ENCODE peak calls at places on chromosome 10, in seven cellular contexts. One of them, this sample, is unnamed.

GRCh38 chr10:115947104-115947503 is 325.9 kb downstream of the GFRA1 start:
- DNase-seq in left ventricle myocardium inferior: no peak
- DNase-seq in cardiac muscle cell: peak; percentile 47
- DNase-seq in neural progenitor cell: no peak
- DNase-seq in heart left ventricle: no peak
- DNase-seq in IMR-90: peak; percentile 58
- DNase-seq in GM23248: peak; percentile 55
- DNase-seq in this sample: no peak

GRCh38 chr10:126842836-126843235 is 62.4 kb upstream of the DOCK1 start:
- DNase-seq in heart left ventricle: no peak
- DNase-seq in neural progenitor cell: no peak
- DNase-seq in IMR-90: no peak
- DNase-seq in cardiac muscle cell: no peak
- DNase-seq in left ventricle myocardium inferior: no peak
- DNase-seq in GM23248: no peak
- DNase-seq in this sample: no peak

GRCh38 chr10:110556993-110557601 is 10.4 kb upstream of the SMC3 start:
- DNase-seq in GM23248: peak; percentile 83
- DNase-seq in neural progenitor cell: peak; percentile 73
- DNase-seq in heart left ventricle: no peak
- DNase-seq in left ventricle myocardium inferior: no peak
- DNase-seq in IMR-90: peak; percentile 62
- DNase-seq in cardiac muscle cell: peak; percentile 73
- DNase-seq in this sample: peak; percentile 83

GRCh38 chr10:126133906-126134703 is 237.7 kb downstream of the FANK1 start:
- DNase-seq in neural progenitor cell: no peak
- DNase-seq in IMR-90: peak; percentile 93
- DNase-seq in heart left ventricle: no peak
- DNase-seq in left ventricle myocardium inferior: no peak
- DNase-seq in cardiac muscle cell: peak; percentile 75
- DNase-seq in GM23248: peak; percentile 84
- DNase-seq in this sample: no peak

GRCh38 chr10:108601856-108602255 is 1321.5 kb downstream of the XPNPEP1 start:
- DNase-seq in IMR-90: no peak
- DNase-seq in cardiac muscle cell: no peak
- DNase-seq in GM23248: peak; percentile 60
- DNase-seq in heart left ventricle: no peak
- DNase-seq in neural progenitor cell: no peak
- DNase-seq in left ventricle myocardium inferior: no peak
- DNase-seq in this sample: peak; percentile 37

GRCh38 chr10:1448252-1448901 is 288.9 kb downstream of the ADARB2 start:
- DNase-seq in GM23248: no peak
- DNase-seq in IMR-90: no peak
- DNase-seq in left ventricle myocardium inferior: no peak
- DNase-seq in neural progenitor cell: no peak
- DNase-seq in cardiac muscle cell: no peak
- DNase-seq in heart left ventricle: no peak
- DNase-seq in this sample: no peak

GRCh38 chr10:25813511-25813910 is 120.5 kb upstream of the MYO3A start:
- DNase-seq in IMR-90: no peak
- DNase-seq in cardiac muscle cell: no peak
- DNase-seq in neural progenitor cell: no peak
- DNase-seq in GM23248: no peak
- DNase-seq in heart left ventricle: no peak
- DNase-seq in left ventricle myocardium inferior: no peak
- DNase-seq in this sample: no peak

GRCh38 chr10:123655763-123656162 is 10.4 kb upstream of the GPR26 start:
- DNase-seq in GM23248: peak; percentile 38
- DNase-seq in cardiac muscle cell: no peak
- DNase-seq in heart left ventricle: no peak
- DNase-seq in IMR-90: no peak
- DNase-seq in left ventricle myocardium inferior: no peak
- DNase-seq in neural progenitor cell: peak; percentile 40
- DNase-seq in this sample: no peak

GRCh38 chr10:71585579-71586092 is 133.9 kb downstream of the C10orf105 start:
- DNase-seq in GM23248: no peak
- DNase-seq in left ventricle myocardium inferior: no peak
- DNase-seq in cardiac muscle cell: peak; percentile 18
- DNase-seq in heart left ventricle: no peak
- DNase-seq in neural progenitor cell: no peak
- DNase-seq in IMR-90: no peak
- DNase-seq in this sample: peak; percentile 45

GRCh38 chr10:3780056-3780765 is 4.8 kb downstream of the KLF6 start:
- DNase-seq in left ventricle myocardium inferior: no peak
- DNase-seq in neural progenitor cell: no peak
- DNase-seq in GM23248: peak; percentile 83
- DNase-seq in cardiac muscle cell: peak; percentile 61
- DNase-seq in heart left ventricle: no peak
- DNase-seq in IMR-90: peak; percentile 71
- DNase-seq in this sample: no peak

GRCh38 chr10:8086315-8086714 is 31.8 kb downstream of the GATA3 start:
- DNase-seq in neural progenitor cell: peak; percentile 44
- DNase-seq in heart left ventricle: no peak
- DNase-seq in cardiac muscle cell: no peak
- DNase-seq in left ventricle myocardium inferior: no peak
- DNase-seq in IMR-90: no peak
- DNase-seq in GM23248: no peak
- DNase-seq in this sample: no peak

GRCh38 chr10:35781643-35782035 is 139.5 kb upstream of the FZD8 start:
- DNase-seq in left ventricle myocardium inferior: no peak
- DNase-seq in heart left ventricle: no peak
- DNase-seq in GM23248: peak; percentile 10
- DNase-seq in cardiac muscle cell: peak; percentile 25
- DNase-seq in IMR-90: no peak
- DNase-seq in neural progenitor cell: peak; percentile 46
- DNase-seq in this sample: peak; percentile 55

GRCh38 chr10:22278441-22278782 is 37.8 kb upstream of the COMMD3 start:
- DNase-seq in left ventricle myocardium inferior: no peak
- DNase-seq in heart left ventricle: no peak
- DNase-seq in IMR-90: no peak
- DNase-seq in neural progenitor cell: no peak
- DNase-seq in GM23248: no peak
- DNase-seq in cardiac muscle cell: no peak
- DNase-seq in this sample: no peak

GRCh38 chr10:99530108-99531025 is 2.4 kb upstream of the NKX2-3 start:
- DNase-seq in GM23248: no peak
- DNase-seq in cardiac muscle cell: no peak
- DNase-seq in left ventricle myocardium inferior: no peak
- DNase-seq in neural progenitor cell: peak; percentile 57
- DNase-seq in IMR-90: no peak
- DNase-seq in heart left ventricle: no peak
- DNase-seq in this sample: no peak

GRCh38 chr10:126294451-126294850 is 93.8 kb downstream of the ADAM12 start:
- DNase-seq in cardiac muscle cell: no peak
- DNase-seq in IMR-90: no peak
- DNase-seq in heart left ventricle: no peak
- DNase-seq in neural progenitor cell: no peak
- DNase-seq in left ventricle myocardium inferior: no peak
- DNase-seq in GM23248: no peak
- DNase-seq in this sample: no peak

GRCh38 chr10:26211781-26212444 is 4.7 kb upstream of the GAD2 start:
- DNase-seq in neural progenitor cell: peak; percentile 61
- DNase-seq in cardiac muscle cell: no peak
- DNase-seq in IMR-90: no peak
- DNase-seq in left ventricle myocardium inferior: no peak
- DNase-seq in heart left ventricle: no peak
- DNase-seq in GM23248: no peak
- DNase-seq in this sample: no peak

GRCh38 chr10:25023278-25023677 is 6.9 kb downstream of the THNSL1 start:
- DNase-seq in heart left ventricle: no peak
- DNase-seq in IMR-90: no peak
- DNase-seq in cardiac muscle cell: peak; percentile 8
- DNase-seq in GM23248: no peak
- DNase-seq in left ventricle myocardium inferior: no peak
- DNase-seq in neural progenitor cell: no peak
- DNase-seq in this sample: no peak

GRCh38 chr10:98848361-98848760 is 387.3 kb downstream of the HPSE2 start:
- DNase-seq in neural progenitor cell: no peak
- DNase-seq in GM23248: no peak
- DNase-seq in cardiac muscle cell: no peak
- DNase-seq in heart left ventricle: no peak
- DNase-seq in IMR-90: no peak
- DNase-seq in left ventricle myocardium inferior: no peak
- DNase-seq in this sample: no peak

GRCh38 chr10:21100190-21100589 is 203.1 kb upstream of the NEBL start:
- DNase-seq in GM23248: no peak
- DNase-seq in cardiac muscle cell: peak; percentile 58
- DNase-seq in neural progenitor cell: peak; percentile 62
- DNase-seq in IMR-90: no peak
- DNase-seq in heart left ventricle: no peak
- DNase-seq in left ventricle myocardium inferior: no peak
- DNase-seq in this sample: no peak

GRCh38 chr10:391304-391703 is 256.0 kb downstream of the ZMYND11 start:
- DNase-seq in cardiac muscle cell: no peak
- DNase-seq in left ventricle myocardium inferior: no peak
- DNase-seq in heart left ventricle: no peak
- DNase-seq in IMR-90: no peak
- DNase-seq in neural progenitor cell: no peak
- DNase-seq in GM23248: peak; percentile 27
- DNase-seq in this sample: no peak

GRCh38 chr10:28241766-28242399 is 61.0 kb downstream of the MPP7 start:
- DNase-seq in cardiac muscle cell: peak; percentile 68
- DNase-seq in left ventricle myocardium inferior: no peak
- DNase-seq in GM23248: peak; percentile 64
- DNase-seq in IMR-90: peak; percentile 70
- DNase-seq in heart left ventricle: no peak
- DNase-seq in neural progenitor cell: peak; percentile 64
- DNase-seq in this sample: peak; percentile 66

GRCh38 chr10:22620140-22620857 is 94.1 kb downstream of the PIP4K2A start:
- DNase-seq in IMR-90: peak; percentile 95
- DNase-seq in GM23248: peak; percentile 98
- DNase-seq in left ventricle myocardium inferior: peak; percentile 78
- DNase-seq in neural progenitor cell: no peak
- DNase-seq in heart left ventricle: peak; percentile 58
- DNase-seq in cardiac muscle cell: peak; percentile 96
- DNase-seq in this sample: peak; percentile 86

GRCh38 chr10:22437620-22438588 is 92.6 kb downstream of the SPAG6 start:
- DNase-seq in heart left ventricle: no peak
- DNase-seq in left ventricle myocardium inferior: no peak
- DNase-seq in IMR-90: peak; percentile 19
- DNase-seq in cardiac muscle cell: peak; percentile 45
- DNase-seq in GM23248: peak; percentile 63
- DNase-seq in neural progenitor cell: peak; percentile 23
- DNase-seq in this sample: no peak

GRCh38 chr10:113017375-113017774 is 67.3 kb downstream of the TCF7L2 start:
- DNase-seq in GM23248: no peak
- DNase-seq in IMR-90: no peak
- DNase-seq in heart left ventricle: no peak
- DNase-seq in neural progenitor cell: no peak
- DNase-seq in cardiac muscle cell: no peak
- DNase-seq in left ventricle myocardium inferior: no peak
- DNase-seq in this sample: no peak

GRCh38 chr10:113020425-113020753 is 70.3 kb downstream of the TCF7L2 start:
- DNase-seq in neural progenitor cell: no peak
- DNase-seq in cardiac muscle cell: no peak
- DNase-seq in heart left ventricle: no peak
- DNase-seq in IMR-90: no peak
- DNase-seq in left ventricle myocardium inferior: no peak
- DNase-seq in GM23248: no peak
- DNase-seq in this sample: no peak

GRCh38 chr10:113019096-113019495 is 69.0 kb downstream of the TCF7L2 start:
- DNase-seq in GM23248: no peak
- DNase-seq in IMR-90: no peak
- DNase-seq in heart left ventricle: no peak
- DNase-seq in cardiac muscle cell: no peak
- DNase-seq in neural progenitor cell: peak; percentile 60
- DNase-seq in left ventricle myocardium inferior: no peak
- DNase-seq in this sample: no peak

GRCh38 chr10:113019692-113020424 is 69.8 kb downstream of the TCF7L2 start:
- DNase-seq in heart left ventricle: no peak
- DNase-seq in IMR-90: no peak
- DNase-seq in cardiac muscle cell: no peak
- DNase-seq in GM23248: no peak
- DNase-seq in left ventricle myocardium inferior: no peak
- DNase-seq in neural progenitor cell: peak; percentile 85
- DNase-seq in this sample: no peak

GRCh38 chr10:113018034-113018433 is 68.0 kb downstream of the TCF7L2 start:
- DNase-seq in IMR-90: no peak
- DNase-seq in neural progenitor cell: no peak
- DNase-seq in cardiac muscle cell: no peak
- DNase-seq in left ventricle myocardium inferior: no peak
- DNase-seq in GM23248: no peak
- DNase-seq in heart left ventricle: no peak
- DNase-seq in this sample: no peak
- H3K4me1 ChIP-seq in IMR-90: peaks cover 12% of the 10 kb centered on the region
- H3K4me1 ChIP-seq in neural progenitor cell: peaks cover 45% of the 10 kb centered on the region
- H3K4me1 ChIP-seq in cardiac muscle cell: peaks cover 34% of the 10 kb centered on the region
- H3K4me1 ChIP-seq in left ventricle myocardium inferior: peaks cover 77% of the 10 kb centered on the region
- H3K4me1 ChIP-seq in GM23248: peaks cover 13% of the 10 kb centered on the region
- H3K4me1 ChIP-seq in heart left ventricle: peaks cover 30% of the 10 kb centered on the region
- H3K4me1 ChIP-seq in this sample: peaks cover 25% of the 10 kb centered on the region

GRCh38 chr10:119653209-119653608 is 2.0 kb downstream of the BAG3 start:
- DNase-seq in neural progenitor cell: no peak
- DNase-seq in cardiac muscle cell: no peak
- DNase-seq in GM23248: no peak
- DNase-seq in left ventricle myocardium inferior: no peak
- DNase-seq in IMR-90: peak; percentile 30
- DNase-seq in heart left ventricle: no peak
- DNase-seq in this sample: no peak
- H3K4me3 ChIP-seq in neural progenitor cell: peak overlapping the region; percentile 83
- H3K4me3 ChIP-seq in cardiac muscle cell: peak overlapping the region; percentile 92
- H3K4me3 ChIP-seq in GM23248: peak overlapping the region; percentile 93
- H3K4me3 ChIP-seq in left ventricle myocardium inferior: peak overlapping the region; percentile 82
- H3K4me3 ChIP-seq in IMR-90: peak overlapping the region; percentile 71
- H3K4me3 ChIP-seq in heart left ventricle: peak overlapping the region; percentile 98
- H3K4me3 ChIP-seq in this sample: peak overlapping the region; percentile 99

GRCh38 chr10:102633282-102633681 is 11.0 kb upstream of the TRIM8 start:
- DNase-seq in cardiac muscle cell: peak; percentile 87
- DNase-seq in GM23248: peak; percentile 77
- DNase-seq in neural progenitor cell: no peak
- DNase-seq in heart left ventricle: no peak
- DNase-seq in IMR-90: peak; percentile 81
- DNase-seq in left ventricle myocardium inferior: peak; percentile 48
- DNase-seq in this sample: peak; percentile 44
- H3K4me1 ChIP-seq in cardiac muscle cell: peaks cover 59% of the 10 kb centered on the region
- H3K4me1 ChIP-seq in GM23248: peaks cover 71% of the 10 kb centered on the region
- H3K4me1 ChIP-seq in neural progenitor cell: peaks cover 45% of the 10 kb centered on the region
- H3K4me1 ChIP-seq in heart left ventricle: peaks cover 28% of the 10 kb centered on the region
- H3K4me1 ChIP-seq in IMR-90: peaks cover 62% of the 10 kb centered on the region
- H3K4me1 ChIP-seq in left ventricle myocardium inferior: peaks cover 71% of the 10 kb centered on the region
- H3K4me1 ChIP-seq in this sample: peaks cover 12% of the 10 kb centered on the region

DNA sequence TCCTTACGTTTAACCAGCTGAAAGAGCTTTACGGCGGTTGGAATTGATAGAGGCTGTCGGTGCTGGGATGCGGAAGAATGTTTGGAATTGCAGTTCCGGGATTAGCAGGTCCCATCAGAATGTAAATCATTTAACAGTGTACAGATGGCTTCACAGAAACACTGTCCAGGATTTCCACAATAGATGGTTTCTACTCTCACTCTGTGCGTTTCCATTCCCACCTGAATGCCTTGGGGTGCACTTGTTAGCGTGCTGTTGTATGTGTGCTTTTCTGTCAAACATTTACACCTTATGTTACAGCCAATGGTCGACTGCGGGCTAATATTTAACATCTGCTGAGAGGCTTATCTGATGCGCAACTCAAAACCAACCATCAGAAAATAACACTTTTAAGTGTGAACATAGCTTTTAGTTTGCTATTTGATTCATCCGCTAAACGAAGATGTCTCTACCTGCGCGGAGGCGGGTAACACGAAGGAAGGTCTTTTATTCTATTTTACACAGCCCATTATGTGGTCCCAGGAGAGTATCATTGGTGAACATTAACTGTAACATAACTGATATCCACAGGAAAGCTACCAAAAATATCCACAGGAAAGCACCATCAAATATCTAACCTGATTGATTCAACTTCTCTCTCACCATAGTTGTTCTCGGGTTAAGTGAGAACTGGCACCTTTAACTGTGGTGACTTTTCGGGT is 179.0 kb downstream of the PRPF18 start:
- DNase-seq in cardiac muscle cell: no peak
- DNase-seq in GM23248: no peak
- DNase-seq in IMR-90: no peak
- DNase-seq in left ventricle myocardium inferior: no peak
- DNase-seq in neural progenitor cell: peak; percentile 61
- DNase-seq in heart left ventricle: no peak
- DNase-seq in this sample: no peak
- H3K4me3 ChIP-seq in cardiac muscle cell: no peak overlapping the region
- H3K4me3 ChIP-seq in GM23248: no peak overlapping the region
- H3K4me3 ChIP-seq in IMR-90: no peak overlapping the region
- H3K4me3 ChIP-seq in left ventricle myocardium inferior: no peak overlapping the region
- H3K4me3 ChIP-seq in neural progenitor cell: no peak overlapping the region
- H3K4me3 ChIP-seq in heart left ventricle: no peak overlapping the region
- H3K4me3 ChIP-seq in this sample: no peak overlapping the region